ENCODE peak calls at places on chromosomes 13 and 19, in six cellular contexts. B is H9, K is esophagus squamous epithelium, I is hepatocyte, E is HFFc6, W is fibroblast of the aortic adventitia. F is an unnamed sample.

GRCh38 chr13:66965146-66965545 is 265.0 kb downstream of the PCDH9 start:
- DNase-seq in B (no peak), K (no peak), I (no peak), E (no peak), W (no peak), F (no peak)

GRCh38 chr13:57631607-57632275 is at the start of gene PCDH17:
- DNase-seq in B (peak; percentile 68), K (no peak), I (peak; percentile 64), E (no peak), W (peak; percentile 38), F (no peak)

GRCh38 chr13:110509971-110510786 is 51.3 kb downstream of the RAB20 start:
- DNase-seq in B (no peak), K (no peak), I (no peak), E (no peak), W (no peak), F (no peak)

GRCh38 chr19:21491161-21491560 is 14.2 kb upstream of the ZNF429 start:
- DNase-seq in B (no peak), K (no peak), I (no peak), E (no peak), W (no peak), F (no peak)

GRCh38 chr13:50884270-50884669 is 25.3 kb upstream of the RNASEH2B start:
- DNase-seq in B (no peak), K (no peak), I (no peak), E (no peak), W (no peak), F (no peak)

GRCh38 chr19:30649934-30650614 is 277.9 kb downstream of the ZNF536 start:
- DNase-seq in B (no peak), K (no peak), I (peak; percentile 66), E (peak; percentile 34), W (peak; percentile 64), F (no peak)

GRCh38 chr19:16324384-16325160 is at the start of gene KLF2:
- DNase-seq in B (peak; percentile 71), K (peak; percentile 61), I (peak; percentile 93), E (peak; percentile 93), W (peak; percentile 93), F (peak; percentile 81)

GRCh38 chr19:49231389-49231788 is 73.8 kb downstream of the TRPM4 start:
- DNase-seq in B (no peak), K (no peak), I (no peak), E (no peak), W (no peak), F (no peak)

GRCh38 chr13:83577183-83577582 is 305.1 kb downstream of the SLITRK1 start:
- DNase-seq in B (no peak), K (no peak), I (no peak), E (no peak), W (no peak), F (no peak)

GRCh38 chr13:112583592-112584277 is 4.2 kb downstream of the TUBGCP3 start:
- DNase-seq in B (no peak), K (no peak), I (no peak), E (no peak), W (no peak), F (no peak)

GRCh38 chr19:17488593-17489391 is 18.5 kb downstream of the SLC27A1 start:
- DNase-seq in B (peak; percentile 99), K (no peak), I (peak; percentile 95), E (no peak), W (no peak), F (peak; percentile 46)

GRCh38 chr13:108463365-108463764 is 166.0 kb upstream of the MYO16 start:
- DNase-seq in B (no peak), K (no peak), I (peak; percentile 46), E (peak; percentile 68), W (peak; percentile 89), F (no peak)

GRCh38 chr13:34942732-34943674 is 933 bp downstream of the NBEA start:
- DNase-seq in B (peak; percentile 68), K (no peak), I (peak; percentile 34), E (no peak), W (no peak), F (no peak)

GRCh38 chr19:984165-984967 is at the start of gene WDR18:
- DNase-seq in B (peak; percentile 89), K (peak; percentile 56), I (peak; percentile 95), E (peak; percentile 75), W (peak; percentile 79), F (peak; percentile 88)

GRCh38 chr19:14411161-14411560 is 8.0 kb downstream of the DDX39A start:
- DNase-seq in B (no peak), K (no peak), I (no peak), E (no peak), W (no peak), F (no peak)

GRCh38 chr19:55542292-55542855 is 3.0 kb downstream of the SBK3 start:
- DNase-seq in B (no peak), K (no peak), I (no peak), E (no peak), W (no peak), F (no peak)

GRCh38 chr13:101415358-101416174 is 742 bp downstream of the NALCN start:
- DNase-seq in B (no peak), K (no peak), I (no peak), E (no peak), W (no peak), F (no peak)

GRCh38 chr13:112714366-112714765 is 24.5 kb downstream of the ATP11A start:
- DNase-seq in B (no peak), K (no peak), I (no peak), E (no peak), W (no peak), F (no peak)

GRCh38 chr13:102517959-102518358 is 78.8 kb upstream of the TPP2 start:
- DNase-seq in B (no peak), K (no peak), I (no peak), E (no peak), W (no peak), F (no peak)

GRCh38 chr19:48896191-48896720 is 2.3 kb downstream of the TULP2 start:
- DNase-seq in B (peak; percentile 94), K (no peak), I (peak; percentile 66), E (no peak), W (no peak), F (no peak)

GRCh38 chr13:72295173-72295572 is 428.2 kb upstream of the DACH1 start:
- DNase-seq in B (no peak), K (no peak), I (no peak), E (no peak), W (peak; percentile 20), F (no peak)

GRCh38 chr19:708154-709141 is at the start of gene PALM:
- DNase-seq in B (peak; percentile 66), K (no peak), I (peak; percentile 80), E (no peak), W (no peak), F (no peak)

GRCh38 chr13:24747248-24748151 is 16.5 kb upstream of the RNF17 start:
- DNase-seq in B (peak; percentile 52), K (no peak), I (peak; percentile 40), E (no peak), W (peak; percentile 2), F (no peak)

GRCh38 chr19:42092350-42092749 is 16.4 kb downstream of the ZNF574 start:
- DNase-seq in B (peak; percentile 61), K (no peak), I (no peak), E (no peak), W (no peak), F (no peak)
- TF ChIP-seq CTCF in B (peak; percentile 72), K (peak; percentile 46), I (peak; percentile 9), E (peak; percentile 76), W (peak; percentile 44), F (no peak)

DNA sequence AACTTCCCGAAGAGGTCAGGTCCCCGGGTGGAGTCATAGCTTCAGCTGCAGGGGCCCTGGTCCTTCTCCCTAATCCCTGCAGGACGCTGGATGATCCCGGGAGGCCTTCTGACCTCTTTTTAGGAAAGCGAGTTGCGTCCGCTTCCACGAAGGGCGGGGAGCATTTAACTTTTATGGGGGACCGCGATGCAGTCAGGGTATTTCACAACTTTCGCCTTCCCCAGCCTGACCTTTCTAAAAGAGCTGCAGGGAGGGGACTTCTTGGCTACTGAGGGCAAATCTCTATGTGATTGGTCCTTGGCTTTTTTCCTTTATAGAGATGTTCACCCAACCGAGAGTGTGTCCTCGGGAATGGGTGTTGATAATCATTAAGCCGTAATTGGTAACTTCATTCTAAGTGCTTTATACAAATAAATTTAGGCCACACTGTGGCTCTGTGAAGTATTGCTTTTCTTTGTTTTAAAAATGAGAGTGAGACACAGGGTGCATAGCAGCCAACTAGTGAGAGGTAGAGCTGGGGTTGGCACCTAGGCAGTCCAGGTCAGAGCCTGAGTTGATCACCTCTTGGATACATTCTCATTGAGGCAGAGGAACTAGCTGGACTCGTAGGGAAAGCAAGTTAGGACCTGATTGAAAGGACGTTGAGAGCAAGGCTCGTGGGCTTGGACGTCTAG is 841 bp downstream of the ZNF230 start:
- DNase-seq in B (no peak), K (no peak), I (peak; percentile 23), E (no peak), W (peak; percentile 11), F (no peak)
- TF ChIP-seq CTCF in B (no peak), K (peak; percentile 15), I (no peak), E (peak; percentile 27), W (peak; percentile 14), F (no peak)

DNA sequence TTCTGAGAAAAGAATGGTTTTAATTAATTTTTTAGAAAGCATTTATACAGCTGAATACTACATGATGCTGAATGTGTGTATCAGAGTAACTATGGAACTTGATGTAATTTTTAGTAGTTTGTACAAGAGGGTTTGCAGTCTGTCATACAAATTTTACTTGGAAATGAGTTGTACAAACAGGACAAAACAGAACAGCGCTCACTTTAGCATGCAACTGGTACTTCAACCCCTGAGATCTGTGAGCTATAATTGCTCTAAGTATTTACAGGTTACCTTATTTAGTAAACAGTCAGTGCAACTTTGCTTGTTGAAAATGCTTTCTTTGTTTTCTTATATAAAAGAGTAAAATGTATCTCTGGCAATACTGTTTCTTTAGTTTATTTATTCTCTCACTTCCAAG is 719 bp downstream of the TNFRSF19 start:
- DNase-seq in B (no peak), K (no peak), I (peak; percentile 35), E (no peak), W (no peak), F (no peak)
- TF ChIP-seq CTCF in B (no peak), K (no peak), I (peak; percentile 38), E (peak; percentile 66), W (no peak), F (no peak)

GRCh38 chr19:27774827-27775226 is 1438.1 kb downstream of the UQCRFS1 start:
- DNase-seq in B (peak; percentile 36), K (no peak), I (no peak), E (peak; percentile 2), W (no peak), F (no peak)

GRCh38 chr19:27775395-27775794 is 1437.6 kb downstream of the UQCRFS1 start:
- DNase-seq in B (peak; percentile 16), K (no peak), I (no peak), E (no peak), W (no peak), F (no peak)

GRCh38 chr19:27773318-27774094 is 1439.4 kb downstream of the UQCRFS1 start:
- DNase-seq in B (peak; percentile 3), K (no peak), I (no peak), E (no peak), W (no peak), F (no peak)

GRCh38 chr19:27776020-27776419 is 1436.9 kb downstream of the UQCRFS1 start:
- DNase-seq in B (peak; percentile 39), K (no peak), I (no peak), E (peak; percentile 0), W (peak; percentile 46), F (no peak)

DNA sequence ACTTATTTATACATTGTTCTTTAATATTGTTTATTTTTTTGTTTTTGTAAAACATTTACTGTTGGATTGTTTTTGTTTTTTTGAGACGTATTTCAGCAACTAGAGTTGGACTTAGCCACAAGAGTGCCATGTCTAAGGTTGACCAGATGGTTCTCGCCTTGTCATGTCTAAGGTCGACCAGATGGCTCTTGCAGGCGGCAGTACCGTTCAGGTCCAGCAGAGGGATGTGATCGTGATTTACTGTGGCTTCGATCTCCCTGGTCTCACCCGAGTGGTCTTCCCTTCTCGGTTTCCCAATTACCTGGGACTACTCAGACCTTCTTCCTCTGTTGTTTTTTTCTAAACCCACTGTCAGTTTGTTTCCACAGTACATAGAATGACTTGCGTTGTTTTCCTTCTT is 1438.6 kb downstream of the UQCRFS1 start:
- DNase-seq in B (peak; percentile 35), K (no peak), I (no peak), E (no peak), W (no peak), F (no peak)
- TF ChIP-seq CTCF in B (peak; percentile 45), K (no peak), I (no peak), E (peak; percentile 50), W (peak; percentile 56), F (no peak)

F was measured in omental fat pad.